ENCODE peak calls at places on chromosomes 3 and 15, in four cellular contexts. One of them, this sample, is unnamed.

GRCh38 chr3:188929138-188929537 is 242.6 kb upstream of the TPRG1 start:
- DNase-seq in stimulated activated CD4-positive, alpha-beta T cell treated with anti-CD3 and anti-CD28 coated beads, Interleukin-2, amount 100 ng/mL, for 48 hours: no peak
- DNase-seq in cerebellar cortex: peak; percentile 77
- DNase-seq in head of caudate nucleus: no peak
- DNase-seq in this sample: peak; percentile 47

GRCh38 chr15:87597346-87598052 is 659.0 kb downstream of the NTRK3 start:
- DNase-seq in stimulated activated CD4-positive, alpha-beta T cell treated with anti-CD3 and anti-CD28 coated beads, Interleukin-2, amount 100 ng/mL, for 48 hours: no peak
- DNase-seq in cerebellar cortex: no peak
- DNase-seq in head of caudate nucleus: no peak
- DNase-seq in this sample: no peak

GRCh38 chr15:65404196-65404872 is 18.4 kb downstream of the IGDCC4 start:
- DNase-seq in stimulated activated CD4-positive, alpha-beta T cell treated with anti-CD3 and anti-CD28 coated beads, Interleukin-2, amount 100 ng/mL, for 48 hours: no peak
- DNase-seq in cerebellar cortex: no peak
- DNase-seq in head of caudate nucleus: no peak
- DNase-seq in this sample: no peak

GRCh38 chr15:94061041-94061440 is 170.3 kb upstream of the MCTP2 start:
- DNase-seq in stimulated activated CD4-positive, alpha-beta T cell treated with anti-CD3 and anti-CD28 coated beads, Interleukin-2, amount 100 ng/mL, for 48 hours: no peak
- DNase-seq in cerebellar cortex: no peak
- DNase-seq in head of caudate nucleus: no peak
- DNase-seq in this sample: peak; percentile 71

GRCh38 chr15:85125056-85125661 is 143.5 kb downstream of the PDE8A start:
- DNase-seq in stimulated activated CD4-positive, alpha-beta T cell treated with anti-CD3 and anti-CD28 coated beads, Interleukin-2, amount 100 ng/mL, for 48 hours: no peak
- DNase-seq in cerebellar cortex: no peak
- DNase-seq in head of caudate nucleus: no peak
- DNase-seq in this sample: peak; percentile 68

GRCh38 chr3:143163562-143163961 is 44.0 kb downstream of the CHST2 start:
- DNase-seq in stimulated activated CD4-positive, alpha-beta T cell treated with anti-CD3 and anti-CD28 coated beads, Interleukin-2, amount 100 ng/mL, for 48 hours: no peak
- DNase-seq in cerebellar cortex: no peak
- DNase-seq in head of caudate nucleus: no peak
- DNase-seq in this sample: no peak

GRCh38 chr3:179234244-179234643 is 16.7 kb downstream of the KCNMB3 start:
- DNase-seq in stimulated activated CD4-positive, alpha-beta T cell treated with anti-CD3 and anti-CD28 coated beads, Interleukin-2, amount 100 ng/mL, for 48 hours: no peak
- DNase-seq in cerebellar cortex: no peak
- DNase-seq in head of caudate nucleus: no peak
- DNase-seq in this sample: no peak

GRCh38 chr3:71450162-71450561 is 133.4 kb downstream of the FOXP1 start:
- DNase-seq in stimulated activated CD4-positive, alpha-beta T cell treated with anti-CD3 and anti-CD28 coated beads, Interleukin-2, amount 100 ng/mL, for 48 hours: no peak
- DNase-seq in cerebellar cortex: no peak
- DNase-seq in head of caudate nucleus: no peak
- DNase-seq in this sample: no peak

GRCh38 chr15:69098688-69099087 is 61.7 kb upstream of the GLCE start:
- DNase-seq in stimulated activated CD4-positive, alpha-beta T cell treated with anti-CD3 and anti-CD28 coated beads, Interleukin-2, amount 100 ng/mL, for 48 hours: no peak
- DNase-seq in cerebellar cortex: no peak
- DNase-seq in head of caudate nucleus: no peak
- DNase-seq in this sample: no peak

GRCh38 chr15:58179741-58180381 is 41.7 kb downstream of the AQP9 start:
- DNase-seq in stimulated activated CD4-positive, alpha-beta T cell treated with anti-CD3 and anti-CD28 coated beads, Interleukin-2, amount 100 ng/mL, for 48 hours: no peak
- DNase-seq in cerebellar cortex: no peak
- DNase-seq in head of caudate nucleus: no peak
- DNase-seq in this sample: peak; percentile 87

GRCh38 chr3:116552261-116552660 is 107.0 kb upstream of the LSAMP start:
- DNase-seq in stimulated activated CD4-positive, alpha-beta T cell treated with anti-CD3 and anti-CD28 coated beads, Interleukin-2, amount 100 ng/mL, for 48 hours: no peak
- DNase-seq in cerebellar cortex: no peak
- DNase-seq in head of caudate nucleus: no peak
- DNase-seq in this sample: no peak

GRCh38 chr15:38202356-38202755 is 50.3 kb upstream of the SPRED1 start:
- DNase-seq in stimulated activated CD4-positive, alpha-beta T cell treated with anti-CD3 and anti-CD28 coated beads, Interleukin-2, amount 100 ng/mL, for 48 hours: no peak
- DNase-seq in cerebellar cortex: no peak
- DNase-seq in head of caudate nucleus: no peak
- DNase-seq in this sample: no peak

GRCh38 chr15:99361541-99362185 is 110.4 kb downstream of the LRRC28 start:
- DNase-seq in stimulated activated CD4-positive, alpha-beta T cell treated with anti-CD3 and anti-CD28 coated beads, Interleukin-2, amount 100 ng/mL, for 48 hours: no peak
- DNase-seq in cerebellar cortex: no peak
- DNase-seq in head of caudate nucleus: no peak
- DNase-seq in this sample: peak; percentile 44

GRCh38 chr3:186790261-186790981 is 7.0 kb downstream of the EIF4A2 start:
- DNase-seq in stimulated activated CD4-positive, alpha-beta T cell treated with anti-CD3 and anti-CD28 coated beads, Interleukin-2, amount 100 ng/mL, for 48 hours: no peak
- DNase-seq in cerebellar cortex: peak; percentile 85
- DNase-seq in head of caudate nucleus: no peak
- DNase-seq in this sample: peak; percentile 56

GRCh38 chr3:27726240-27726639 is 4.1 kb upstream of the EOMES start:
- DNase-seq in stimulated activated CD4-positive, alpha-beta T cell treated with anti-CD3 and anti-CD28 coated beads, Interleukin-2, amount 100 ng/mL, for 48 hours: no peak
- DNase-seq in cerebellar cortex: no peak
- DNase-seq in head of caudate nucleus: no peak
- DNase-seq in this sample: no peak

GRCh38 chr15:94168250-94168649 is 63.1 kb upstream of the MCTP2 start:
- DNase-seq in stimulated activated CD4-positive, alpha-beta T cell treated with anti-CD3 and anti-CD28 coated beads, Interleukin-2, amount 100 ng/mL, for 48 hours: peak; percentile 7
- DNase-seq in cerebellar cortex: no peak
- DNase-seq in head of caudate nucleus: no peak
- DNase-seq in this sample: peak; percentile 3

GRCh38 chr3:193040836-193041672 is 123.4 kb upstream of the MB21D2 start:
- DNase-seq in stimulated activated CD4-positive, alpha-beta T cell treated with anti-CD3 and anti-CD28 coated beads, Interleukin-2, amount 100 ng/mL, for 48 hours: peak; percentile 2
- DNase-seq in cerebellar cortex: peak; percentile 62
- DNase-seq in head of caudate nucleus: no peak
- DNase-seq in this sample: peak; percentile 63

GRCh38 chr3:128969993-128970740 is 23.7 kb downstream of the CFAP92 start:
- DNase-seq in stimulated activated CD4-positive, alpha-beta T cell treated with anti-CD3 and anti-CD28 coated beads, Interleukin-2, amount 100 ng/mL, for 48 hours: peak; percentile 57
- DNase-seq in cerebellar cortex: peak; percentile 49
- DNase-seq in head of caudate nucleus: peak; percentile 64
- DNase-seq in this sample: peak; percentile 12

GRCh38 chr3:43773273-43774104 is 82.8 kb downstream of the ABHD5 start:
- DNase-seq in stimulated activated CD4-positive, alpha-beta T cell treated with anti-CD3 and anti-CD28 coated beads, Interleukin-2, amount 100 ng/mL, for 48 hours: no peak
- DNase-seq in cerebellar cortex: no peak
- DNase-seq in head of caudate nucleus: no peak
- DNase-seq in this sample: no peak

GRCh38 chr3:169637731-169638130 is 25.8 kb downstream of the MECOM start:
- DNase-seq in stimulated activated CD4-positive, alpha-beta T cell treated with anti-CD3 and anti-CD28 coated beads, Interleukin-2, amount 100 ng/mL, for 48 hours: no peak
- DNase-seq in cerebellar cortex: no peak
- DNase-seq in head of caudate nucleus: no peak
- DNase-seq in this sample: no peak

GRCh38 chr3:72488736-72489030 is 359.6 kb downstream of the SHQ1 start:
- DNase-seq in stimulated activated CD4-positive, alpha-beta T cell treated with anti-CD3 and anti-CD28 coated beads, Interleukin-2, amount 100 ng/mL, for 48 hours: no peak
- DNase-seq in cerebellar cortex: no peak
- DNase-seq in head of caudate nucleus: no peak
- DNase-seq in this sample: no peak

GRCh38 chr3:39220551-39221530 is 28.4 kb upstream of the XIRP1 start:
- DNase-seq in stimulated activated CD4-positive, alpha-beta T cell treated with anti-CD3 and anti-CD28 coated beads, Interleukin-2, amount 100 ng/mL, for 48 hours: no peak
- DNase-seq in cerebellar cortex: no peak
- DNase-seq in head of caudate nucleus: no peak
- DNase-seq in this sample: no peak

GRCh38 chr3:125202197-125202596 is 10.4 kb downstream of the SLC12A8 start:
- DNase-seq in stimulated activated CD4-positive, alpha-beta T cell treated with anti-CD3 and anti-CD28 coated beads, Interleukin-2, amount 100 ng/mL, for 48 hours: no peak
- DNase-seq in cerebellar cortex: no peak
- DNase-seq in head of caudate nucleus: no peak
- DNase-seq in this sample: peak; percentile 20

GRCh38 chr3:37945803-37946530 is 44.6 kb upstream of the VILL start:
- DNase-seq in stimulated activated CD4-positive, alpha-beta T cell treated with anti-CD3 and anti-CD28 coated beads, Interleukin-2, amount 100 ng/mL, for 48 hours: no peak
- DNase-seq in cerebellar cortex: peak; percentile 68
- DNase-seq in head of caudate nucleus: no peak
- DNase-seq in this sample: peak; percentile 100